ENCODE peak calls at places on chromosomes 11 and 22, in five cellular contexts. I, F, D, B and O are unnamed samples.
A peak's percentile ranks its signal among the peaks of the same experiment; 100 is the strongest.

GRCh38 chr11:132125855-132126841 is 755.7 kb downstream of the NTM start:
- DNase-seq in I (no peak), F (no peak), D (peak; percentile 21), B (peak; percentile 78), O (no peak)

GRCh38 chr22:44128961-44129613 is 51.6 kb upstream of the PARVG start:
- DNase-seq in I (no peak), F (no peak), D (no peak), B (no peak), O (no peak)

GRCh38 chr22:30277547-30278344 is 11.1 kb upstream of the OSM start:
- DNase-seq in I (no peak), F (no peak), D (peak; percentile 92), B (no peak), O (no peak)

GRCh38 chr11:134993691-134994243 is 581.7 kb upstream of the B3GAT1 start:
- DNase-seq in I (no peak), F (no peak), D (no peak), B (no peak), O (no peak)

GRCh38 chr11:83195176-83195531 is 1.6 kb downstream of the ANKRD42 start:
- DNase-seq in I (peak; percentile 65), F (no peak), D (peak; percentile 23), B (no peak), O (no peak)

GRCh38 chr11:2523821-2524391 is 79.1 kb downstream of the KCNQ1 start:
- DNase-seq in I (no peak), F (peak; percentile 0), D (no peak), B (no peak), O (peak; percentile 73)

GRCh38 chr22:42801537-42802165 is 55.4 kb downstream of the ARFGAP3 start:
- DNase-seq in I (no peak), F (no peak), D (no peak), B (peak; percentile 26), O (peak; percentile 44)

GRCh38 chr11:33721291-33721840 is 14.9 kb downstream of the CD59 start:
- DNase-seq in I (no peak), F (no peak), D (peak; percentile 92), B (no peak), O (no peak)

GRCh38 chr11:69699213-69699612 is 4.6 kb downstream of the FGF19 start:
- DNase-seq in I (no peak), F (no peak), D (no peak), B (no peak), O (no peak)

GRCh38 chr11:30579348-30579747 is 6.8 kb downstream of the MPPED2 start:
- DNase-seq in I (no peak), F (no peak), D (no peak), B (no peak), O (no peak)

GRCh38 chr11:102831128-102831708 is 12.2 kb downstream of the MMP3 start:
- DNase-seq in I (no peak), F (peak; percentile 13), D (no peak), B (no peak), O (no peak)

GRCh38 chr11:126963115-126963514 is 37.5 kb downstream of the KIRREL3 start:
- DNase-seq in I (no peak), F (no peak), D (peak; percentile 32), B (no peak), O (no peak)